ENCODE peak calls at places on chromosomes 7 and 10, in six cellular contexts. One of them, this sample, is unnamed.

GRCh38 chr7:17307033-17307432 is 8.6 kb downstream of the AHR start:
- DNase-seq in right cardiac atrium: no peak
- DNase-seq in GM06990: no peak
- DNase-seq in T-helper 9 cell: no peak
- DNase-seq in stimulated activated CD4-positive, alpha-beta T cell treated with anti-CD3 and anti-CD28 coated beads, Interleukin-12 subunit alpha, Interleukin-12 subunit beta, amount 100 ng/mL, for 4 hours: no peak
- DNase-seq in caudate nucleus: no peak
- DNase-seq in this sample: no peak

GRCh38 chr7:79610301-79610700 is 156.8 kb upstream of the MAGI2 start:
- DNase-seq in right cardiac atrium: no peak
- DNase-seq in GM06990: no peak
- DNase-seq in T-helper 9 cell: no peak
- DNase-seq in stimulated activated CD4-positive, alpha-beta T cell treated with anti-CD3 and anti-CD28 coated beads, Interleukin-12 subunit alpha, Interleukin-12 subunit beta, amount 100 ng/mL, for 4 hours: no peak
- DNase-seq in caudate nucleus: no peak
- DNase-seq in this sample: no peak

GRCh38 chr10:124603376-124604213 is 140.6 kb downstream of the FAM53B start:
- DNase-seq in right cardiac atrium: peak
- DNase-seq in GM06990: no peak
- DNase-seq in T-helper 9 cell: no peak
- DNase-seq in stimulated activated CD4-positive, alpha-beta T cell treated with anti-CD3 and anti-CD28 coated beads, Interleukin-12 subunit alpha, Interleukin-12 subunit beta, amount 100 ng/mL, for 4 hours: no peak
- DNase-seq in caudate nucleus: no peak
- DNase-seq in this sample: no peak

GRCh38 chr10:7378602-7379403 is 32.0 kb downstream of the SFMBT2 start:
- DNase-seq in right cardiac atrium: no peak
- DNase-seq in GM06990: peak
- DNase-seq in T-helper 9 cell: no peak
- DNase-seq in stimulated activated CD4-positive, alpha-beta T cell treated with anti-CD3 and anti-CD28 coated beads, Interleukin-12 subunit alpha, Interleukin-12 subunit beta, amount 100 ng/mL, for 4 hours: no peak
- DNase-seq in caudate nucleus: no peak
- DNase-seq in this sample: peak

GRCh38 chr10:98135222-98135899 is 904 bp downstream of the R3HCC1L start:
- DNase-seq in right cardiac atrium: no peak
- DNase-seq in GM06990: no peak
- DNase-seq in T-helper 9 cell: no peak
- DNase-seq in stimulated activated CD4-positive, alpha-beta T cell treated with anti-CD3 and anti-CD28 coated beads, Interleukin-12 subunit alpha, Interleukin-12 subunit beta, amount 100 ng/mL, for 4 hours: no peak
- DNase-seq in caudate nucleus: no peak
- DNase-seq in this sample: peak

GRCh38 chr7:38280000-38280399 is 6.6 kb upstream of the TARP start:
- DNase-seq in right cardiac atrium: no peak
- DNase-seq in GM06990: no peak
- DNase-seq in T-helper 9 cell: no peak
- DNase-seq in stimulated activated CD4-positive, alpha-beta T cell treated with anti-CD3 and anti-CD28 coated beads, Interleukin-12 subunit alpha, Interleukin-12 subunit beta, amount 100 ng/mL, for 4 hours: no peak
- DNase-seq in caudate nucleus: no peak
- DNase-seq in this sample: no peak

GRCh38 chr7:99557196-99557607 is 1.2 kb upstream of the ZNF655 start:
- DNase-seq in right cardiac atrium: no peak
- DNase-seq in GM06990: no peak
- DNase-seq in T-helper 9 cell: no peak
- DNase-seq in stimulated activated CD4-positive, alpha-beta T cell treated with anti-CD3 and anti-CD28 coated beads, Interleukin-12 subunit alpha, Interleukin-12 subunit beta, amount 100 ng/mL, for 4 hours: no peak
- DNase-seq in caudate nucleus: no peak
- DNase-seq in this sample: no peak

GRCh38 chr10:67836491-67836890 is 1.5 kb downstream of the DNAJC12 start:
- DNase-seq in right cardiac atrium: no peak
- DNase-seq in GM06990: no peak
- DNase-seq in T-helper 9 cell: no peak
- DNase-seq in stimulated activated CD4-positive, alpha-beta T cell treated with anti-CD3 and anti-CD28 coated beads, Interleukin-12 subunit alpha, Interleukin-12 subunit beta, amount 100 ng/mL, for 4 hours: no peak
- DNase-seq in caudate nucleus: no peak
- DNase-seq in this sample: no peak

GRCh38 chr7:95436407-95436806 is 1.6 kb upstream of the PON2 start:
- DNase-seq in right cardiac atrium: no peak
- DNase-seq in GM06990: no peak
- DNase-seq in T-helper 9 cell: no peak
- DNase-seq in stimulated activated CD4-positive, alpha-beta T cell treated with anti-CD3 and anti-CD28 coated beads, Interleukin-12 subunit alpha, Interleukin-12 subunit beta, amount 100 ng/mL, for 4 hours: no peak
- DNase-seq in caudate nucleus: no peak
- DNase-seq in this sample: no peak